ENCODE peak calls at places on chromosomes 11 and 22, in ten cellular contexts. O is NCI-H510A treated with DMSO at 0.1 percent for 48 hours; J is non-pigmented ciliary epithelial cell; N is sigmoid colon; R is endothelial cell; Z is Right ventricle myocardium superior; E is HTR-8/SVneo; W is left colon; U is stimulated activated CD4-positive, alpha-beta T cell treated with anti-CD3 and anti-CD28 coated beads, TNF-alpha, amount 100 ng/mL, for 4 hours; S is GM03348. C is an unnamed sample.

GRCh38 chr22:33350391-33350955 is 292.3 kb upstream of the SYN3 start:
- DNase-seq in O (no peak), N (no peak), R (no peak), W (no peak), Z (no peak), E (no peak), S (no peak), J (no peak), U (no peak), C (no peak)

GRCh38 chr22:46738961-46739870 is 1.2 kb upstream of the CERK start:
- DNase-seq in U (no peak), J (no peak), Z (peak), N (no peak), E (peak), W (peak), S (no peak), R (no peak), O (no peak), C (peak)

GRCh38 chr22:25068701-25069100 is 116.2 kb downstream of the KIAA1671 start:
- DNase-seq in J (no peak), R (no peak), E (no peak), O (peak), S (no peak), W (no peak), Z (no peak), U (no peak), N (no peak), C (no peak)

GRCh38 chr11:61129608-61130523 is 27.6 kb downstream of the CD5 start:
- DNase-seq in Z (peak), N (peak), E (peak), W (peak), U (peak), J (peak), O (no peak), R (peak), S (peak), C (peak)

GRCh38 chr11:128210148-128210940 is 377.0 kb downstream of the ETS1 start:
- DNase-seq in S (peak), U (no peak), E (peak), W (no peak), Z (no peak), N (no peak), O (peak), J (peak), R (no peak), C (peak)

GRCh38 chr11:110734790-110735189 is 22.6 kb upstream of the ARHGAP20 start:
- DNase-seq in W (no peak), U (no peak), Z (no peak), N (no peak), E (no peak), J (no peak), S (no peak), R (no peak), O (no peak), C (no peak)

GRCh38 chr22:37330200-37331033 is 48.1 kb downstream of the CYTH4 start:
- DNase-seq in S (peak), J (peak), N (no peak), E (no peak), Z (no peak), O (no peak), U (no peak), R (peak), W (peak), C (no peak)

GRCh38 chr22:41976961-41977566 is 7.8 kb downstream of the SEPTIN3 start:
- DNase-seq in W (no peak), E (no peak), R (no peak), J (no peak), Z (no peak), O (no peak), U (no peak), N (no peak), S (peak), C (peak)

GRCh38 chr11:33045551-33046255 is 6.3 kb downstream of the TCP11L1 start:
- DNase-seq in S (no peak), R (no peak), N (no peak), Z (no peak), W (peak), J (no peak), U (no peak), O (no peak), E (no peak), C (peak)

GRCh38 chr22:28791124-28791523 is 9.2 kb downstream of the XBP1 start:
- DNase-seq in J (no peak), E (no peak), S (no peak), W (no peak), N (no peak), O (no peak), Z (no peak), R (no peak), U (no peak), C (no peak)

GRCh38 chr11:82720267-82720666 is 13.4 kb downstream of the FAM181B start:
- DNase-seq in S (no peak), Z (no peak), J (no peak), N (no peak), O (no peak), W (no peak), R (no peak), E (no peak), U (no peak), C (no peak)

GRCh38 chr22:19880786-19881569 is 26.3 kb upstream of the GNB1L start:
- DNase-seq in E (peak), S (peak), N (peak), U (no peak), O (no peak), W (no peak), J (peak), R (peak), Z (peak), C (peak)

GRCh38 chr11:3986301-3986700 is 108.3 kb upstream of the RRM1 start:
- DNase-seq in Z (no peak), W (no peak), O (no peak), J (no peak), U (no peak), N (no peak), R (no peak), S (no peak), E (no peak), C (no peak)

GRCh38 chr22:47102648-47103047 is 340.2 kb downstream of the TBC1D22A start:
- DNase-seq in N (no peak), S (no peak), E (no peak), U (no peak), Z (no peak), J (no peak), W (no peak), O (no peak), R (no peak), C (peak)

GRCh38 chr22:24424001-24424900 is 3.1 kb upstream of the ADORA2A start:
- DNase-seq in O (no peak), R (no peak), J (no peak), Z (peak), N (no peak), W (peak), S (no peak), U (peak), E (no peak), C (no peak)

GRCh38 chr11:2433106-2433925 is 11.0 kb downstream of the TRPM5 start:
- DNase-seq in S (no peak), R (no peak), J (no peak), U (no peak), Z (peak), N (no peak), W (no peak), O (no peak), E (no peak), C (no peak)

GRCh38 chr11:14642453-14642852 is 1.2 kb upstream of the PDE3B start:
- DNase-seq in S (no peak), W (no peak), N (no peak), R (no peak), J (no peak), Z (no peak), O (no peak), E (no peak), U (no peak), C (no peak)

GRCh38 chr22:27223317-27224177 is 566.2 kb downstream of the MIAT start:
- DNase-seq in E (peak), U (no peak), S (peak), J (peak), W (no peak), O (no peak), R (no peak), N (no peak), Z (no peak), C (no peak)

GRCh38 chr11:117335399-117335798 is 7.7 kb downstream of the CEP164 start:
- DNase-seq in N (no peak), W (no peak), U (no peak), J (no peak), E (no peak), R (no peak), Z (no peak), S (no peak), O (no peak), C (no peak)

GRCh38 chr22:40507491-40507890 is 129.0 kb downstream of the MRTFA start:
- DNase-seq in Z (no peak), E (no peak), U (no peak), O (no peak), W (no peak), S (no peak), R (no peak), N (no peak), J (no peak), C (no peak)

GRCh38 chr11:116563028-116563712 is 209.6 kb downstream of the BUD13 start:
- DNase-seq in R (no peak), Z (no peak), O (no peak), N (no peak), E (peak), J (peak), W (no peak), S (peak), U (no peak), C (no peak)

GRCh38 chr11:44623716-44624491 is 58.4 kb downstream of the CD82 start:
- DNase-seq in J (no peak), W (no peak), N (peak), E (no peak), O (no peak), S (no peak), R (no peak), Z (peak), U (no peak), C (peak)

GRCh38 chr22:45600791-45601730 is 70.6 kb upstream of the ATXN10 start:
- DNase-seq in S (peak), R (no peak), J (no peak), E (no peak), N (peak), O (no peak), Z (no peak), U (no peak), W (no peak), C (no peak)

GRCh38 chr11:15216678-15217077 is 102.0 kb downstream of the INSC start:
- DNase-seq in J (no peak), Z (no peak), U (no peak), N (no peak), O (no peak), S (peak), E (no peak), R (no peak), W (no peak), C (no peak)

GRCh38 chr11:315051-315481 is 1.2 kb downstream of the IFITM1 start:
- DNase-seq in N (no peak), W (no peak), O (no peak), S (no peak), E (no peak), U (no peak), R (no peak), Z (peak), J (no peak), C (no peak)

GRCh38 chr22:45692549-45692948 is 20.9 kb downstream of the ATXN10 start:
- DNase-seq in S (peak), Z (no peak), W (no peak), N (no peak), J (no peak), R (no peak), U (no peak), E (no peak), O (no peak), C (no peak)

GRCh38 chr11:67055812-67056211 is 835 bp upstream of the RHOD start:
- DNase-seq in W (no peak), J (no peak), Z (no peak), R (no peak), U (no peak), N (no peak), S (peak), E (no peak), O (peak), C (peak)

GRCh38 chr11:61717286-61718033 is 35.0 kb upstream of the MYRF start:
- DNase-seq in Z (no peak), W (no peak), N (no peak), E (no peak), U (no peak), J (no peak), S (no peak), O (no peak), R (no peak), C (no peak)

GRCh38 chr11:2793781-2794418 is 91.7 kb downstream of the CDKN1C start:
- DNase-seq in Z (peak), W (peak), E (no peak), N (peak), S (no peak), U (no peak), O (no peak), R (no peak), J (no peak), C (no peak)

GRCh38 chr11:134036484-134037092 is 32.3 kb upstream of the JAM3 start:
- DNase-seq in N (no peak), U (no peak), Z (no peak), J (no peak), W (no peak), E (no peak), R (no peak), S (peak), O (no peak), C (no peak)

GRCh38 chr22:49705216-49705600 is 122.5 kb downstream of the BRD1 start:
- DNase-seq in S (no peak), O (no peak), J (no peak), U (no peak), R (no peak), E (no peak), Z (no peak), W (no peak), N (no peak), C (no peak)

GRCh38 chr11:23201936-23202522 is 341.8 kb upstream of the CCDC179 start:
- DNase-seq in S (no peak), Z (peak), J (no peak), R (no peak), W (no peak), O (no peak), N (no peak), U (no peak), E (no peak), C (no peak)

GRCh38 chr11:127451852-127452251 is 451.3 kb upstream of the KIRREL3 start:
- DNase-seq in O (no peak), N (peak), J (no peak), E (no peak), Z (peak), W (peak), U (no peak), R (no peak), S (no peak), C (no peak)

GRCh38 chr11:110764485-110764884 is 52.2 kb upstream of the ARHGAP20 start:
- DNase-seq in O (no peak), S (no peak), E (no peak), Z (no peak), J (no peak), W (no peak), N (no peak), R (no peak), U (no peak), C (no peak)